ENCODE peak calls at places on chromosomes 1 and 21, in six cellular contexts. J, L, N, O, U and G are unnamed samples.

GRCh38 chr21:42679319-42679981 is 26.0 kb downstream of the PDE9A start:
- DNase-seq in L (no peak), O (no peak), J (no peak), N (no peak), U (no peak), G (no peak)

GRCh38 chr21:39088831-39089380 is 94.3 kb downstream of the PSMG1 start:
- DNase-seq in L (no peak), U (peak), O (no peak), J (no peak), N (no peak), G (no peak)

GRCh38 chr1:232621050-232621449 is 8.9 kb downstream of the SIPA1L2 start:
- DNase-seq in J (no peak), N (no peak), L (no peak), U (no peak), O (no peak), G (no peak)

GRCh38 chr1:50333595-50333974 is 89.7 kb downstream of the DMRTA2 start:
- DNase-seq in U (peak), O (peak), N (peak), L (peak), J (peak), G (no peak)

GRCh38 chr1:57470028-57470427 is 46.2 kb upstream of the DAB1 start:
- DNase-seq in J (no peak), U (peak), L (no peak), N (no peak), O (no peak), G (no peak)

GRCh38 chr1:2554621-2555387 is 1.4 kb upstream of the TNFRSF14 start:
- DNase-seq in O (no peak), N (peak), U (no peak), L (no peak), J (no peak), G (no peak)

GRCh38 chr1:204583909-204584632 is 67.9 kb downstream of the MDM4 start:
- DNase-seq in U (no peak), J (no peak), N (no peak), O (no peak), L (peak), G (peak)

GRCh38 chr21:31753949-31754348 is 22.0 kb upstream of the SCAF4 start:
- DNase-seq in L (no peak), U (no peak), O (no peak), N (no peak), J (no peak), G (no peak)

GRCh38 chr1:43801203-43801602 is 93.9 kb downstream of the ST3GAL3 start:
- DNase-seq in N (no peak), U (no peak), L (no peak), O (no peak), J (no peak), G (no peak)

GRCh38 chr1:89873757-89874156 is 52.9 kb downstream of the LRRC8D start:
- DNase-seq in N (no peak), L (no peak), U (peak), J (no peak), O (no peak), G (no peak)

GRCh38 chr1:1535989-1536937 is 4.2 kb downstream of the TMEM240 start:
- DNase-seq in N (no peak), L (no peak), O (no peak), J (no peak), U (no peak), G (no peak)

GRCh38 chr1:168945870-168946269 is 160.6 kb upstream of the ATP1B1 start:
- DNase-seq in O (no peak), L (peak), U (no peak), N (no peak), J (no peak), G (no peak)

GRCh38 chr21:46215436-46216131 is 13.0 kb downstream of the LSS start:
- DNase-seq in L (no peak), O (no peak), N (no peak), U (no peak), J (no peak), G (peak)

GRCh38 chr1:41442697-41443251 is 41.7 kb downstream of the EDN2 start:
- DNase-seq in O (no peak), U (no peak), L (no peak), J (no peak), N (no peak), G (peak)

GRCh38 chr21:44866780-44867179 is 6.7 kb downstream of the PTTG1IP start:
- DNase-seq in O (no peak), U (no peak), J (no peak), L (no peak), N (no peak), G (no peak)

GRCh38 chr1:78490861-78491310 is at the start of gene PTGFR:
- DNase-seq in J (no peak), U (peak), L (peak), O (no peak), N (no peak), G (no peak)

GRCh38 chr1:43554444-43554992 is 23.8 kb downstream of the PTPRF start:
- DNase-seq in L (no peak), O (no peak), N (no peak), J (no peak), U (peak), G (no peak)

GRCh38 chr1:117658676-117659075 is 52.8 kb downstream of the TENT5C start:
- DNase-seq in U (no peak), N (no peak), O (peak), J (no peak), L (no peak), G (no peak)

GRCh38 chr1:162689745-162690671 is 57.7 kb downstream of the DDR2 start:
- DNase-seq in U (no peak), O (no peak), N (no peak), J (no peak), L (no peak), G (no peak)

GRCh38 chr1:59025201-59025600 is 241.4 kb upstream of the JUN start:
- DNase-seq in O (no peak), N (no peak), L (no peak), J (no peak), U (no peak), G (no peak)

GRCh38 chr1:27117733-27118439 is 37.0 kb downstream of the SLC9A1 start:
- DNase-seq in L (no peak), N (no peak), J (no peak), O (no peak), U (no peak), G (no peak)

GRCh38 chr1:155952505-155952890 is 11.1 kb downstream of the RXFP4 start:
- DNase-seq in O (no peak), J (no peak), U (no peak), L (no peak), N (no peak), G (no peak)

GRCh38 chr1:22500476-22500875 is 48.8 kb downstream of the ZBTB40 start:
- DNase-seq in U (peak), L (peak), O (no peak), N (no peak), J (no peak), G (no peak)

GRCh38 chr1:2344121-2344681 is 47.2 kb downstream of the MORN1 start:
- DNase-seq in J (peak), N (no peak), U (no peak), L (no peak), O (no peak), G (no peak)

GRCh38 chr1:211335507-211336157 is 9.0 kb downstream of the TRAF5 start:
- DNase-seq in J (no peak), U (no peak), N (peak), L (no peak), O (no peak), G (no peak)

GRCh38 chr21:35014302-35015044 is 34.6 kb downstream of the RUNX1 start:
- DNase-seq in J (no peak), L (no peak), N (no peak), O (no peak), U (no peak), G (no peak)

GRCh38 chr1:230274254-230274653 is 151.9 kb downstream of the PGBD5 start:
- DNase-seq in U (no peak), J (no peak), L (no peak), N (no peak), O (no peak), G (peak)

GRCh38 chr21:26506951-26507350 is 66.1 kb downstream of the CYYR1 start:
- DNase-seq in J (no peak), O (no peak), N (no peak), U (peak), L (no peak), G (no peak)

GRCh38 chr1:84715620-84716019 is 25.4 kb upstream of the SSX2IP start:
- DNase-seq in N (no peak), L (no peak), U (no peak), O (no peak), J (no peak), G (no peak)

GRCh38 chr1:202888204-202888506 is 794 bp downstream of the RABIF start:
- DNase-seq in U (no peak), N (no peak), J (no peak), L (no peak), O (no peak), G (no peak)

GRCh38 chr1:103108525-103109150 is 316 bp upstream of the COL11A1 start:
- DNase-seq in J (no peak), O (no peak), N (no peak), L (peak), U (peak), G (no peak)

GRCh38 chr1:213994888-213995287 is 7.1 kb downstream of the PROX1 start:
- DNase-seq in J (no peak), L (no peak), O (no peak), U (no peak), N (no peak), G (no peak)

GRCh38 chr21:25396135-25396711 is 211.1 kb downstream of the MRPL39 start:
- DNase-seq in O (no peak), J (no peak), L (no peak), U (no peak), N (peak), G (no peak)

GRCh38 chr1:183604048-183604808 is 14.0 kb upstream of the NCF2 start:
- DNase-seq in J (no peak), O (no peak), L (no peak), U (no peak), N (no peak), G (no peak)

GRCh38 chr1:7300893-7301292 is 470.2 kb upstream of the VAMP3 start:
- DNase-seq in J (no peak), O (no peak), U (peak), N (no peak), L (no peak), G (no peak)

GRCh38 chr1:109759513-109760334 is 4.0 kb downstream of the EPS8L3 start:
- DNase-seq in J (no peak), O (no peak), L (peak), U (no peak), N (no peak), G (no peak)

GRCh38 chr1:62352387-62352786 is 33.2 kb upstream of the KANK4 start:
- DNase-seq in U (no peak), L (no peak), N (no peak), J (no peak), O (no peak), G (no peak)

GRCh38 chr1:194297999-194298598 is 1111.7 kb upstream of the B3GALT2 start:
- DNase-seq in N (no peak), O (no peak), L (no peak), U (no peak), J (no peak), G (no peak)

GRCh38 chr1:234186037-234186688 is 187.1 kb upstream of the COA6 start:
- DNase-seq in U (no peak), N (no peak), J (no peak), L (no peak), O (no peak), G (no peak)

GRCh38 chr1:7659514-7659913 is 111.6 kb upstream of the VAMP3 start:
- DNase-seq in N (no peak), L (no peak), J (no peak), U (no peak), O (no peak), G (no peak)